ENCODE peak calls at places on chromosomes 5 and 9, in six cellular contexts. A, K, N, C, Q and F are unnamed samples.

GRCh38 chr5:122129332-122129731 is at the start of gene ZNF474:
- DNase-seq in A (no peak), Q (peak), K (no peak), C (no peak), N (peak), F (no peak)

GRCh38 chr5:154444559-154445421 is 1.0 kb upstream of the SAP30L start:
- DNase-seq in A (no peak), Q (no peak), N (peak), C (peak), K (peak), F (peak)

GRCh38 chr9:99478469-99479027 is 256.5 kb downstream of the SEC61B start:
- DNase-seq in N (no peak), A (no peak), Q (no peak), K (no peak), C (no peak), F (no peak)

GRCh38 chr9:89313842-89314241 is 2.8 kb downstream of the CKS2 start:
- DNase-seq in N (no peak), A (no peak), C (no peak), Q (no peak), K (no peak), F (no peak)

GRCh38 chr5:160938532-160938931 is 86.5 kb upstream of the ATP10B start:
- DNase-seq in A (no peak), N (peak), C (peak), Q (no peak), K (no peak), F (no peak)

GRCh38 chr5:13919087-13919486 is 25.4 kb downstream of the DNAH5 start:
- DNase-seq in C (no peak), K (no peak), N (no peak), A (no peak), Q (no peak), F (no peak)

GRCh38 chr9:96299823-96300222 is 2.2 kb downstream of the HSD17B3 start:
- DNase-seq in A (no peak), C (no peak), N (no peak), Q (no peak), K (no peak), F (no peak)

GRCh38 chr9:95103385-95104087 is 214.0 kb downstream of the FANCC start:
- DNase-seq in A (no peak), C (no peak), N (no peak), Q (no peak), K (peak), F (no peak)

GRCh38 chr9:136539427-136540412 is 6.1 kb downstream of the NOTCH1 start:
- DNase-seq in C (peak), K (peak), A (peak), Q (no peak), N (no peak), F (peak)